ENCODE peak calls at places on chromosomes 4 and X, in four cellular contexts. T is GM12878, L is HepG2, Z is K562. U is an unnamed sample.

GRCh38 chrX:2410279-2411020 is 90.3 kb downstream of the DHRSX start:
- DNase-seq in T (no peak), L (peak), Z (no peak), U (no peak)

GRCh38 chrX:55039471-55039870 is 8.7 kb upstream of the ALAS2 start:
- DNase-seq in T (no peak), L (no peak), Z (no peak), U (no peak)

GRCh38 chr4:57131849-57132745 is 21.9 kb upstream of the IGFBP7 start:
- DNase-seq in T (no peak), L (peak), Z (no peak), U (peak)

GRCh38 chrX:68428431-68428830 is 4.9 kb downstream of the OPHN1 start:
- DNase-seq in T (no peak), L (no peak), Z (no peak), U (no peak)

GRCh38 chr4:37666625-37667071 is 19.5 kb downstream of the RELL1 start:
- DNase-seq in T (no peak), L (peak), Z (no peak), U (no peak)

GRCh38 chr4:54228563-54229501 is at the start of gene PDGFRA:
- DNase-seq in T (no peak), L (no peak), Z (no peak), U (peak)

GRCh38 chr4:23768541-23768940 is 121.3 kb downstream of the PPARGC1A start:
- DNase-seq in T (no peak), L (no peak), Z (no peak), U (no peak)

GRCh38 chrX:39476596-39476995 is 621.2 kb downstream of the BCOR start:
- DNase-seq in T (no peak), L (no peak), Z (no peak), U (no peak)

GRCh38 chr4:119735136-119735770 is 106.6 kb upstream of the PDE5A start:
- DNase-seq in T (no peak), L (no peak), Z (no peak), U (no peak)

GRCh38 chr4:174627473-174627872 is 105.2 kb upstream of the HPGD start:
- DNase-seq in T (no peak), L (no peak), Z (no peak), U (no peak)

GRCh38 chr4:62262676-62263075 is 1062.5 kb downstream of the ADGRL3 start:
- DNase-seq in T (no peak), L (no peak), Z (no peak), U (no peak)

GRCh38 chr4:109826719-109827118 is 1.1 kb upstream of the RRH start:
- DNase-seq in T (no peak), L (no peak), Z (peak), U (no peak)

GRCh38 chr4:130419576-130419975 is 1323.6 kb downstream of the C4orf33 start:
- DNase-seq in T (no peak), L (no peak), Z (no peak), U (no peak)

GRCh38 chrX:3815896-3816664 is 102.6 kb upstream of the PRKX start:
- DNase-seq in T (peak), L (peak), Z (peak), U (peak)

GRCh38 chr4:99180367-99181169 is 36.5 kb upstream of the ADH4 start:
- DNase-seq in T (no peak), L (no peak), Z (no peak), U (no peak)

DNA sequence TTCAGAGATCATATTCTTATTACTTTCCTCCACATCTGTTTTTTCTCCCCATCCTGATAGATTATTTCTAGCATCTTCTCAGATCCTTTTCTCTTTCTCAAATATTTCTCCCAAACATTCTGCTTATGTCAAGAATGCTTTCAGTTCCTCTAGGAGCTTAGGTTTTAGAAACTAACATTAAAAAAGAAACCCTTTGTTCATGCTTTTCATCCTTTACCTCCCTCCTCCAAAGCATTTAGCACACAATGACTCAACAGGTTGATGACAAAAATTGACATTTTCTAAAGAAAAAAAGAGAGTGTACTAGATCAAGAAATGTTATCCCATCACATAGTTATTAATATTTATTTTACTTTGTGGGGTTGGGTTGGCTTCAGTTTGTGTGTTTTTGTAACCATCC is 16.5 kb upstream of the ALB start:
- DNase-seq in T (no peak), L (no peak), Z (no peak), U (no peak)
- TF ChIP-seq CREM in T (no peak), L (no peak), Z (no peak), U (no peak)

GRCh38 chrX:44003975-44004374 is 30.8 kb upstream of the NDP start:
- DNase-seq in T (no peak), L (no peak), Z (no peak), U (no peak)
- TF ChIP-seq CREM in T (no peak), L (no peak), Z (no peak), U (no peak)

GRCh38 chrX:110182362-110182761 is 135.5 kb downstream of the AMMECR1 start:
- DNase-seq in T (no peak), L (no peak), Z (no peak), U (no peak)
- TF ChIP-seq CREM in T (no peak), L (no peak), Z (no peak), U (no peak)

DNA sequence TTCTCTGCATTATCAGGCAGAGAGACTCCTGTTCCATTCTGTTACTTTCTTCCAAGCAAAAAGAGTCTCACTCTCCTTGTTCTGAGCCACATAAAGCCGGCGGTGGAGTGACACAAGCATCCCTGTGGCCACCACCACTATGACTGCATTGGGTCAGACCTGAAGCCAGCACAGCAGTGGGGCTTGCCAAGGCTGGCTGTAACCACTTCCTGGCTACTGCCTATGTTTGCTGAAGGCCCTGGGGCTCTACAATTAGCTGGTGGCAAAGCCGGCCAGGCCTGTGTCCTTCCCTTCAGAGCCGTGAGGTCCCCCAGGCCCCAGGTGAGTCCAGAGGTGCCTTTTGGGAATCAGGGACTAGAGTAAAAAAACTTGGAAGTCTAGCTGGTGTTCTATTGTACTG is 31.8 kb downstream of the PLAC8 start:
- DNase-seq in T (no peak), L (no peak), Z (no peak), U (no peak)
- TF ChIP-seq CREM in T (no peak), L (no peak), Z (no peak), U (no peak)

DNA sequence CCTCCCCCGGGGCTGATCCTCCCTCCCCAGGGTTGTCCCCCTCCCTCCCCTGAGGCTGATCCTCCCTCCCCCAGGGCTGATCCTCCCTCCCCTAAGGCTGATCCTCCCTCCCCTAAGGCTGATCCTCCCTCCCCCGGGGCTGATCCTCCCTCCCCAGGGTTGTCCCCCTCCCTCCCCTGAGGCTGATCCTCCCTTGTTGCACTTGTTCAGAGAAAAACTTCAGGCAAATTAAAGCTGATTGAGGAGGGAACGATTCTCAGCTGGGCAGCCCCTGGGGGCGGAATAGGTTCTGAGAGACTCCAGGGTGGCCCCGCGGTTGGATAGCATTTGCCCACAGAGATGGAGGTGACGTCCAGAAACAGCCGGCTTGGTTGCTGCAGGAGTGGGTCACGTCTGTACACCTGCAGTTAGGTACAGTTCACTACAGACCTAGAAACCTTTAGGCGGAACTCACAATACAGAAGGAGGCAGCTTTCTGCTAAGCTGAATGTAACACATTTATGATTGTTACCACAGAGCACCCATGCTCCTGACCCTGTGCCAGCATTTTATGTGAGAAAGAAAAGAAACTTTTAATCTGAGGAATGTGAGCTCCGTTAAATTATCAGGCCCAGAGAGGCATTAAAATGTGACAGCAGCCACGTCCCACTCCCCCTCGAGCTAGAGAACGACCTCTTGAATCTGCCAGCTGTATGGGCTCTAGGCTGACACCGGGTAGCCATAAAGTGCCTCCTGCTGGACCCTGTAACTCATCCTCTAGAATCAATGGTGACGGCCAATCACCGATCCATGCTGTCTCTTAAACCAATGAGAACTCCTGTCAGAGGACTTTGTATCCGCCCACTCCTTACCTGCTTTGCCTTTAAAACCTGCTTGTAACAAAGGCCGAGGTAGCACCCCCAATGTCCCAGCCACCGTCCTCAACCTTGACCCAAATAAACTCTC is 110.4 kb upstream of the ADRA2C start:
- DNase-seq in T (no peak), L (no peak), Z (no peak), U (peak)
- TF ChIP-seq CREM in T (no peak), L (no peak), Z (no peak), U (no peak)

U was measured in WTC11.